ENCODE peak calls at places on chromosomes 16 and 17, in five cellular contexts. One of them, this sample, is unnamed.
A peak's percentile ranks its signal among the peaks of the same experiment; 100 is the strongest.

GRCh38 chr17:34131386-34131785 is 123.7 kb upstream of the CCL2 start:
- DNase-seq in ascending aorta: no peak
- DNase-seq in heart left ventricle: peak; percentile 44
- DNase-seq in cardiac fibroblast: no peak
- DNase-seq in IMR-90: no peak
- DNase-seq in this sample: no peak

GRCh38 chr17:50904522-50905459 is 38.6 kb upstream of the TOB1 start:
- DNase-seq in cardiac fibroblast: peak; percentile 51
- DNase-seq in ascending aorta: peak; percentile 82
- DNase-seq in heart left ventricle: peak; percentile 45
- DNase-seq in IMR-90: no peak
- DNase-seq in this sample: no peak

GRCh38 chr16:11251525-11252481 is 4.2 kb downstream of the SOCS1 start:
- DNase-seq in heart left ventricle: no peak
- DNase-seq in IMR-90: peak; percentile 91
- DNase-seq in ascending aorta: no peak
- DNase-seq in cardiac fibroblast: peak; percentile 44
- DNase-seq in this sample: peak; percentile 52

GRCh38 chr16:17159616-17160015 is 311.1 kb downstream of the XYLT1 start:
- DNase-seq in heart left ventricle: no peak
- DNase-seq in cardiac fibroblast: no peak
- DNase-seq in ascending aorta: no peak
- DNase-seq in IMR-90: no peak
- DNase-seq in this sample: no peak

GRCh38 chr16:30875881-30876791 is 17.7 kb downstream of the BCL7C start:
- DNase-seq in heart left ventricle: peak; percentile 22
- DNase-seq in ascending aorta: no peak
- DNase-seq in IMR-90: peak; percentile 26
- DNase-seq in cardiac fibroblast: peak; percentile 17
- DNase-seq in this sample: no peak

GRCh38 chr17:75008373-75008772 is 4.1 kb upstream of the MRPL58 start:
- DNase-seq in ascending aorta: no peak
- DNase-seq in heart left ventricle: no peak
- DNase-seq in cardiac fibroblast: no peak
- DNase-seq in IMR-90: no peak
- DNase-seq in this sample: no peak

GRCh38 chr16:57889960-57890751 is 80.8 kb downstream of the CNGB1 start:
- DNase-seq in ascending aorta: no peak
- DNase-seq in heart left ventricle: no peak
- DNase-seq in cardiac fibroblast: peak; percentile 69
- DNase-seq in IMR-90: peak; percentile 28
- DNase-seq in this sample: no peak

GRCh38 chr17:76709077-76709950 is 1.5 kb downstream of the MXRA7 start:
- DNase-seq in ascending aorta: peak; percentile 98
- DNase-seq in IMR-90: peak; percentile 99
- DNase-seq in cardiac fibroblast: peak; percentile 96
- DNase-seq in heart left ventricle: peak; percentile 89
- DNase-seq in this sample: peak; percentile 98

GRCh38 chr17:81885869-81886548 is 5.4 kb downstream of the ALYREF start:
- DNase-seq in IMR-90: no peak
- DNase-seq in ascending aorta: no peak
- DNase-seq in heart left ventricle: no peak
- DNase-seq in cardiac fibroblast: no peak
- DNase-seq in this sample: no peak

DNA sequence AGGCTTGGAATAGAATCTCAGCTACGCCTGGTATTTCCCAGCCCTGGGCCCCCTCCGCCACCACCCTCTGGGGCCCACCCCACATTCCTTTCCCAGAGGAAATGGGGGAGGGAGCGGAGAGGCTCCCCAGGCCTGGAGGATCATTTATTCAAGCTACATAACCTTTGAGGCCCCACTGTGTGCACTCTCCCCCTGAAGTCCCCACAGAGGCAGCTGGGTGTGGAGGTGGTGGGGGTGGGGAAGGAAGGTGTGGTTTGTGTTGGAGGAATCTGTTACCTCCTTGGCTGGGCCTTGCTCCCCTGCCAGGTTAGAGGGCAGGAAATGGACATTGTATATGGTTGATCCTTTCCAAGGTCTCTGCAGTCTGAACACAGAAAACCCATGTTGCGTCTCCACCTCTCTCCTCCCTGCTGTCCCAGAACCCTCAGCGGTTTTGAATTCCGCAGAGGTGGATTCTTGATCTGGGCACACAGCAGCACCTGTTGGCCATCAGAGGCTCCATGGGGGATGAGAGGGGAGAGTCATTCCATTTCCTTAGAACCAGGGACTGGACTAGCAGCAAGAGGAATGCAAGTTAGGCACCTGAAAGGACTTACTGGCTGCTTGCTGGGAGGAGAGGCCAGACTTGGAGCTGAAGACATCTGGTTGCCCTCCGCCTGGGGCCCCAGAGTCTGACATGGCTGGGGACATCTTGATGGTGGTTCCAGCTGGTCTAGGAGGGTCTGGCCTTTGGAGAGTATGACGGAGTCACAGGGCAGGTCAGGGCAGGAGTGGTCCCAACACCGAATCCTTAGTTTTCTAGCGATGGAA is 23.0 kb downstream of the ARHGAP23 start:
- DNase-seq in cardiac fibroblast: peak; percentile 92
- DNase-seq in heart left ventricle: peak; percentile 78
- DNase-seq in IMR-90: peak; percentile 79
- DNase-seq in ascending aorta: no peak
- DNase-seq in this sample: no peak
- H3K4me3 ChIP-seq in cardiac fibroblast: peak overlapping the region; percentile 50
- H3K4me3 ChIP-seq in heart left ventricle: no peak overlapping the region
- H3K4me3 ChIP-seq in IMR-90: peak overlapping the region; percentile 30
- H3K4me3 ChIP-seq in ascending aorta: no peak overlapping the region
- H3K4me3 ChIP-seq in this sample: peak overlapping the region; percentile 63

DNA sequence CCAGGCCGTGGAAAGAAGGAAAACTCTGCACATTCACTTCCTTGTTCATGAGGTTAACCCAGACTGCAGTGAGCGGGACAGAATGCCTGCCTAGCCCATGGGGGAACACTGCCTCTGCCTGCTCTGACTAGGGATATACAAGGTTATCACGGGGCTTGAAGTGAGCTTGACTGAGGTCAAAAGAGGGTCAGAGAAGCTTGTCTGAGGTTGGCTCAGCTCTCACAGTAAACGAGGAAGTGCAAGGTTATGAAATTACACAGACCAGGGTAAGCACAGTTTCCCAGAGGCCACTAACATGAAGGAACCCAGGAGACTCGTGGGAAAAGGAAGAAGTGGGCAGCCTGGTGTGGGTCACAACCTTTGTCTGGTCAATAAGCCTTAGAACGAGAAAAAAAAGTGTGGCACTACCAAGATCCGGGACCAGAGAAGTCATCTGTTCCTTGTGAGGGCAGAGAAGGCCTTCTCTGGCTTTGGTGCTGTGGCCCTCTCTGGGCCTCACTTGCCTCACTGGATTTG is 28.8 kb downstream of the HIC1 start:
- DNase-seq in cardiac fibroblast: peak; percentile 40
- DNase-seq in ascending aorta: peak; percentile 78
- DNase-seq in heart left ventricle: no peak
- DNase-seq in IMR-90: no peak
- DNase-seq in this sample: no peak
- TF ChIP-seq CTCF in cardiac fibroblast: no peak
- TF ChIP-seq CTCF in ascending aorta: no peak
- TF ChIP-seq CTCF in heart left ventricle: no peak
- TF ChIP-seq CTCF in IMR-90: no peak
- TF ChIP-seq CTCF in this sample: no peak

GRCh38 chr17:78253946-78254672 is 22.7 kb downstream of the TMEM235 start:
- DNase-seq in IMR-90: peak; percentile 76
- DNase-seq in ascending aorta: peak; percentile 91
- DNase-seq in heart left ventricle: peak; percentile 88
- DNase-seq in cardiac fibroblast: peak; percentile 88
- DNase-seq in this sample: no peak
- H3K4me3 ChIP-seq in IMR-90: peak overlapping the region; percentile 76
- H3K4me3 ChIP-seq in ascending aorta: peak overlapping the region; percentile 95
- H3K4me3 ChIP-seq in heart left ventricle: peak overlapping the region; percentile 94
- H3K4me3 ChIP-seq in cardiac fibroblast: peak overlapping the region; percentile 86
- H3K4me3 ChIP-seq in this sample: peak overlapping the region; percentile 85

GRCh38 chr17:61511480-61512182 is 59.4 kb downstream of the TBX4 start:
- DNase-seq in IMR-90: no peak
- DNase-seq in ascending aorta: no peak
- DNase-seq in cardiac fibroblast: no peak
- DNase-seq in heart left ventricle: no peak
- DNase-seq in this sample: no peak
- TF ChIP-seq CTCF in IMR-90: no peak
- TF ChIP-seq CTCF in ascending aorta: no peak
- TF ChIP-seq CTCF in cardiac fibroblast: no peak
- TF ChIP-seq CTCF in heart left ventricle: no peak
- TF ChIP-seq CTCF in this sample: no peak

GRCh38 chr17:39867891-39868553 is at the start of gene ZPBP2:
- DNase-seq in IMR-90: no peak
- DNase-seq in heart left ventricle: no peak
- DNase-seq in cardiac fibroblast: no peak
- DNase-seq in ascending aorta: no peak
- DNase-seq in this sample: no peak

GRCh38 chr17:39868554-39868942 is 546 bp downstream of the ZPBP2 start:
- DNase-seq in ascending aorta: no peak
- DNase-seq in cardiac fibroblast: no peak
- DNase-seq in IMR-90: no peak
- DNase-seq in heart left ventricle: no peak
- DNase-seq in this sample: no peak

GRCh38 chr17:39863918-39864746 is at the start of gene IKZF3:
- DNase-seq in IMR-90: peak; percentile 18
- DNase-seq in heart left ventricle: peak; percentile 28
- DNase-seq in cardiac fibroblast: peak; percentile 17
- DNase-seq in ascending aorta: peak; percentile 62
- DNase-seq in this sample: no peak

GRCh38 chr17:39866013-39866730 is 1.8 kb upstream of the ZPBP2 start:
- DNase-seq in heart left ventricle: no peak
- DNase-seq in cardiac fibroblast: no peak
- DNase-seq in IMR-90: no peak
- DNase-seq in ascending aorta: no peak
- DNase-seq in this sample: no peak

DNA sequence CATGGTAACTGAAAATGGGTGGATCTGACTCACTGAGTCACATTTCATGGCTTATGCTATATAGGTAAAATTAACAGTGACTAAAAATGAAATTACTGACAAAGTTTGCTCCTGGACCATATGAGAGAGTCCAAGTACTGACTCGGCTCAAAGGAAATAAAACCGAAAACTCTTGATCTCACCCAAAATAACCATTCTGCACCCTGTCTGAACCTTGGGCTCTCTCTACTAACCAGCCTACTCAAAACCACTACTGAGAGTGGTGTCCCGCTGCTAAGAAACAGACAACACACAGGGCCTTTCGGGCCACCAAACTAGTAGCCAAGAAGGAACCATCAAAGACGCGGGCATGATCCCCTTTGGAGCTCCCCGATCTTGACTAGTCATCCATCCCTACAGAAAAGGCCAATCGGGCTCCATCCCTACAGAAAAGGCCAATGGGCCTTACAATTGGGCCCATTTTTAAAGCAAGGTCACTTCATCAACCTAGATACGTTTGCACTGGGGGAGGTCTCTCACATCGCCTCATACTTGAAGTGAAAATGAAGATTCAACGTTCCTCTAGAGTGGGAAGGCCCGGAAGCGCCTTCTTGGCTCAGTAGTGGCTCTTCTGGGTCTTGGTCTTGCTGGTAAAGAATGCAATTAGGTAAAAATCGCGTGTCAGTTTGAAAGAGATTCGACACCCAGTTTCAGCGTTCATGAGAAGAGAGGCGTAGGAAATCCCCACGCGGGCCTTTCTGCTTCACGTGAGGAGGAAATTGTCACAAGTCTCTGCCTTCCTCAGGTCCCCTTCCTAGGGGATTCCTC is 715 bp upstream of the ZPBP2 start:
- DNase-seq in heart left ventricle: no peak
- DNase-seq in cardiac fibroblast: no peak
- DNase-seq in IMR-90: no peak
- DNase-seq in ascending aorta: no peak
- DNase-seq in this sample: no peak
- H3K4me3 ChIP-seq in heart left ventricle: no peak overlapping the region
- H3K4me3 ChIP-seq in cardiac fibroblast: no peak overlapping the region
- H3K4me3 ChIP-seq in IMR-90: no peak overlapping the region
- H3K4me3 ChIP-seq in ascending aorta: no peak overlapping the region
- H3K4me3 ChIP-seq in this sample: no peak overlapping the region

GRCh38 chr17:8572767-8573166 is 57.8 kb downstream of the MYH10 start:
- DNase-seq in ascending aorta: no peak
- DNase-seq in IMR-90: no peak
- DNase-seq in heart left ventricle: no peak
- DNase-seq in cardiac fibroblast: peak; percentile 52
- DNase-seq in this sample: no peak
- TF ChIP-seq CTCF in ascending aorta: no peak
- TF ChIP-seq CTCF in IMR-90: peak; percentile 38
- TF ChIP-seq CTCF in heart left ventricle: peak; percentile 55
- TF ChIP-seq CTCF in cardiac fibroblast: peak; percentile 28
- TF ChIP-seq CTCF in this sample: no peak

GRCh38 chr17:27088767-27089078 is 205.2 kb upstream of the WSB1 start:
- DNase-seq in IMR-90: no peak
- DNase-seq in ascending aorta: no peak
- DNase-seq in heart left ventricle: no peak
- DNase-seq in cardiac fibroblast: no peak
- DNase-seq in this sample: no peak

GRCh38 chr17:27086526-27086925 is 207.4 kb upstream of the WSB1 start:
- DNase-seq in ascending aorta: no peak
- DNase-seq in cardiac fibroblast: no peak
- DNase-seq in heart left ventricle: no peak
- DNase-seq in IMR-90: no peak
- DNase-seq in this sample: no peak

GRCh38 chr17:27087935-27088766 is 205.8 kb upstream of the WSB1 start:
- DNase-seq in cardiac fibroblast: no peak
- DNase-seq in ascending aorta: no peak
- DNase-seq in heart left ventricle: no peak
- DNase-seq in IMR-90: no peak
- DNase-seq in this sample: no peak

GRCh38 chr17:27091043-27091497 is 202.8 kb upstream of the WSB1 start:
- DNase-seq in cardiac fibroblast: no peak
- DNase-seq in heart left ventricle: no peak
- DNase-seq in ascending aorta: no peak
- DNase-seq in IMR-90: no peak
- DNase-seq in this sample: no peak

GRCh38 chr17:27089929-27090247 is 204.0 kb upstream of the WSB1 start:
- DNase-seq in cardiac fibroblast: no peak
- DNase-seq in IMR-90: no peak
- DNase-seq in heart left ventricle: no peak
- DNase-seq in ascending aorta: no peak
- DNase-seq in this sample: no peak
- H3K4me3 ChIP-seq in cardiac fibroblast: no peak overlapping the region
- H3K4me3 ChIP-seq in IMR-90: no peak overlapping the region
- H3K4me3 ChIP-seq in heart left ventricle: no peak overlapping the region
- H3K4me3 ChIP-seq in ascending aorta: no peak overlapping the region
- H3K4me3 ChIP-seq in this sample: no peak overlapping the region

DNA sequence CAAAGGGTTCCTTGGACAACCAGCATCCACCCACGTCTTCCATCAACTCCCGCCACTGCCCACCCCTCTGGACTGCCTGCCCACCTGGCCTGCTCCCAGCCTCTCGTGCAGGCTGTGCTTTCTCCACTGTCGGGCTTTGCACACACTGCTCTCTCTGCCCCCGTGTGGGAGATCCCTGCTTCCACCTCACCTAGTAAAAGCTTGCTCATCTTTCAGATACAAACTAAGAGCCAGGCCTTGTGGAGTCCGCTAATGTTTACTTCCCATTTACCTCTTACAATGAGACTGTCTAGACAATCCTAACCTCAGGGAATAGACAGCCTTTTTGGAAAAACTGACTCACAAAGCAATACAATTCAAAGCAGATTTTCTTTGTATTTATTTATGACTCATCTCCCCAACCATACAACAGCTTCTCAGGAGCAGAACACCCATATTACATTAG is 67.6 kb downstream of the USP31 start:
- DNase-seq in IMR-90: peak; percentile 35
- DNase-seq in heart left ventricle: no peak
- DNase-seq in ascending aorta: no peak
- DNase-seq in cardiac fibroblast: peak; percentile 13
- DNase-seq in this sample: no peak
- TF ChIP-seq CTCF in IMR-90: no peak
- TF ChIP-seq CTCF in heart left ventricle: no peak
- TF ChIP-seq CTCF in ascending aorta: no peak
- TF ChIP-seq CTCF in cardiac fibroblast: peak; percentile 17
- TF ChIP-seq CTCF in this sample: peak; percentile 2

GRCh38 chr17:7883781-7884386 is 4.7 kb upstream of the CHD3 start:
- DNase-seq in IMR-90: peak; percentile 45
- DNase-seq in heart left ventricle: no peak
- DNase-seq in cardiac fibroblast: peak; percentile 43
- DNase-seq in ascending aorta: no peak
- DNase-seq in this sample: no peak
- H3K4me3 ChIP-seq in IMR-90: peak overlapping the region; percentile 43
- H3K4me3 ChIP-seq in heart left ventricle: no peak overlapping the region
- H3K4me3 ChIP-seq in cardiac fibroblast: peak overlapping the region; percentile 86
- H3K4me3 ChIP-seq in ascending aorta: peak overlapping the region; percentile 25
- H3K4me3 ChIP-seq in this sample: peak overlapping the region; percentile 85

This sample was measured in AG04449.